ENCODE peak calls at places on chromosomes 3 and 15, in ten cellular contexts. V is ovary; M is effector memory CD4-positive, alpha-beta T cell; X is Peyer's patch; I is A549; D is HCT116; G is left ventricle myocardium inferior; L is CD8-positive, alpha-beta T cell; S is lower lobe of right lung; Q is tibial artery. E is an unnamed sample.

GRCh38 chr3:60430208-60430607 is 821.0 kb downstream of the FHIT start:
- DNase-seq in V (no peak), M (no peak), X (no peak), I (no peak), D (no peak), G (no peak), L (no peak), S (no peak), Q (no peak), E (no peak)

GRCh38 chr15:56467626-56468025 is 2.7 kb upstream of the MNS1 start:
- DNase-seq in V (no peak), M (no peak), X (no peak), I (no peak), D (no peak), G (no peak), L (no peak), S (no peak), Q (no peak), E (no peak)

GRCh38 chr3:188349276-188349962 is 195.5 kb downstream of the LPP start:
- DNase-seq in V (no peak), M (no peak), X (no peak), I (no peak), D (peak; percentile 22), G (peak; percentile 29), L (no peak), S (no peak), Q (no peak), E (no peak)

GRCh38 chr15:41572866-41573265 is 13.9 kb downstream of the TYRO3 start:
- DNase-seq in V (no peak), M (no peak), X (no peak), I (no peak), D (no peak), G (no peak), L (no peak), S (no peak), Q (no peak), E (no peak)

GRCh38 chr3:154427685-154428291 is 2.2 kb downstream of the GPR149 start:
- DNase-seq in V (no peak), M (no peak), X (no peak), I (no peak), D (no peak), G (no peak), L (no peak), S (no peak), Q (no peak), E (no peak)

GRCh38 chr3:189588818-189589569 is 42.2 kb upstream of the TP63 start:
- DNase-seq in V (no peak), M (no peak), X (no peak), I (no peak), D (no peak), G (no peak), L (no peak), S (no peak), Q (no peak), E (no peak)

GRCh38 chr3:23751485-23751811 is 54.3 kb upstream of the UBE2E1 start:
- DNase-seq in V (no peak), M (no peak), X (no peak), I (no peak), D (no peak), G (no peak), L (no peak), S (no peak), Q (no peak), E (peak; percentile 58)

GRCh38 chr3:156718622-156719300 is 44.4 kb downstream of the TIPARP start:
- DNase-seq in V (no peak), M (no peak), X (no peak), I (no peak), D (no peak), G (no peak), L (no peak), S (no peak), Q (no peak), E (no peak)

GRCh38 chr3:79253704-79254103 is 514.1 kb downstream of the ROBO1 start:
- DNase-seq in V (no peak), M (no peak), X (no peak), I (no peak), D (no peak), G (no peak), L (no peak), S (no peak), Q (no peak), E (no peak)

GRCh38 chr3:169966086-169966950 is at the start of gene SEC62:
- DNase-seq in V (peak; percentile 97), M (peak; percentile 89), X (peak; percentile 98), I (peak; percentile 91), D (peak; percentile 73), G (peak; percentile 95), L (peak; percentile 88), S (peak; percentile 96), Q (peak; percentile 90), E (peak; percentile 90)

GRCh38 chr3:169965562-169965961 is 1.0 kb upstream of the SEC62 start:
- DNase-seq in V (no peak), M (no peak), X (no peak), I (no peak), D (no peak), G (no peak), L (no peak), S (no peak), Q (no peak), E (no peak)

GRCh38 chr3:169969696-169970095 is 3.1 kb downstream of the SEC62 start:
- DNase-seq in V (no peak), M (no peak), X (no peak), I (no peak), D (no peak), G (no peak), L (no peak), S (no peak), Q (no peak), E (no peak)

GRCh38 chr3:169966951-169967915 is 626 bp downstream of the SEC62 start:
- DNase-seq in V (no peak), M (peak; percentile 9), X (peak; percentile 57), I (peak; percentile 24), D (no peak), G (peak; percentile 63), L (peak; percentile 2), S (peak; percentile 73), Q (peak; percentile 31), E (peak; percentile 52)

DNA sequence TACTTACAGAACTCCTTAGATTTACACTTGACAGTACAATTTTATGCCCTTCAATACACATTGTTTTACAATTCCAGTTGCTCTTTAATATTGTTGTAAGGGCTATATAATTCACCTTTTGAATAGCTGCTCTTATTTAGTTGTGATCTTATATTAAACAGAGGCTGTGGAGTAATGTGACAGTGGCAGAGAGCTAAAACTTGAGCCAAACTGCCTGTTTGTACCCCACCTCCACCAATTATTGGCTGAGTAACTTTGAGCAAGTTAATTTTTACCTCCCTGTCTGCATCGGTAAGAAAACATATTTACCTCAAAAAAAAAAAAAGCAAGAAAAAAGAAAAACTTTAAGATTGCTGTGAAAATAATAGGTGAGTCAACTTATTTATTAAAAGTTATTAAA is 1.6 kb downstream of the SEC62 start:
- DNase-seq in V (no peak), M (no peak), X (no peak), I (no peak), D (no peak), G (no peak), L (no peak), S (no peak), Q (no peak), E (no peak)
- H3K4me3 ChIP-seq in V (peak overlapping the region; percentile 99), M (no peak overlapping the region), X (no peak overlapping the region), I (peak overlapping the region; percentile 96), D (no peak overlapping the region), G (peak overlapping the region; percentile 91), L (no peak overlapping the region), S (peak overlapping the region; percentile 82), Q (no peak overlapping the region), E (no peak overlapping the region)

GRCh38 chr3:48338635-48339034 is 5.2 kb upstream of the SPINK8 start:
- DNase-seq in V (no peak), M (no peak), X (no peak), I (no peak), D (no peak), G (no peak), L (no peak), S (no peak), Q (no peak), E (no peak)

DNA sequence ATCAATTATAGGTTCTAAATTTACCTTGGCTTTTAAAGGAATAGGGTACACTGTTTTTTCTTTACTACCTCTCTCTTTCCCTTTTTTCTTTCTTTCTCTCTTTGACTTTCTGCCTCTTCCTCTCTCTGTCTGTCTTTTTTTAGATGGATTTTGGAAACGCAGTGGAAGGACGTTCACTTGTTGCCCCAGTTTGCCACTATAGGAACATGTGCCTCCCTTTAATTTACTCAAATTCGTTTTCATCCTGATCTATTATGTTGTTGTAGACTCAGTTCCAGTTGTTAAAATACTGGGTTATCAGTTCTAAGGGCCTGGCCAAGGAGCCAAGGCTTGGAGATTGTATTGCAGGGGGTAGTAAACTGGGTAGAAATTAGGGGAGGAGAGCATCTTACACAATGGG is 1.1 kb upstream of the SPINK8 start:
- DNase-seq in V (no peak), M (no peak), X (no peak), I (no peak), D (no peak), G (no peak), L (no peak), S (no peak), Q (no peak), E (no peak)
- H3K4me1 ChIP-seq in V (peaks cover 2% of the 10 kb centered on the region), M (no peaks in the 10 kb centered on the region), X (no peaks in the 10 kb centered on the region), I (no peaks in the 10 kb centered on the region), D (peaks cover 9% of the 10 kb centered on the region), G (no peaks in the 10 kb centered on the region), L (no peaks in the 10 kb centered on the region), S (no peaks in the 10 kb centered on the region), Q (no peaks in the 10 kb centered on the region), E (peaks cover 16% of the 10 kb centered on the region)

GRCh38 chr3:8575364-8576104 is 69.1 kb downstream of the SSUH2 start:
- DNase-seq in V (no peak), M (no peak), X (no peak), I (no peak), D (no peak), G (no peak), L (no peak), S (no peak), Q (no peak), E (peak; percentile 10)
- H3K27ac ChIP-seq in V (no peak overlapping the region), M (no peak overlapping the region), X (no peak overlapping the region), I (no peak overlapping the region), D (no peak overlapping the region), G (peak overlapping the region; percentile 64), L (no peak overlapping the region), S (no peak overlapping the region), Q (peak overlapping the region; percentile 69), E (no peak overlapping the region)

GRCh38 chr15:81858136-81858535 is 187.7 kb downstream of the MEX3B start:
- DNase-seq in V (no peak), M (no peak), X (no peak), I (no peak), D (no peak), G (no peak), L (no peak), S (no peak), Q (no peak), E (no peak)

GRCh38 chr15:81856627-81857026 is 189.2 kb downstream of the MEX3B start:
- DNase-seq in V (no peak), M (no peak), X (no peak), I (no peak), D (no peak), G (no peak), L (no peak), S (no peak), Q (no peak), E (no peak)

GRCh38 chr15:81863157-81863556 is 182.7 kb downstream of the MEX3B start:
- DNase-seq in V (no peak), M (no peak), X (no peak), I (no peak), D (no peak), G (no peak), L (no peak), S (no peak), Q (no peak), E (no peak)

GRCh38 chr15:81858586-81858985 is 187.2 kb downstream of the MEX3B start:
- DNase-seq in V (no peak), M (no peak), X (no peak), I (no peak), D (no peak), G (no peak), L (no peak), S (no peak), Q (no peak), E (no peak)

GRCh38 chr15:81859737-81860516 is 185.9 kb downstream of the MEX3B start:
- DNase-seq in V (no peak), M (no peak), X (no peak), I (no peak), D (no peak), G (no peak), L (no peak), S (no peak), Q (no peak), E (no peak)
- H3K4me3 ChIP-seq in V (no peak overlapping the region), M (no peak overlapping the region), X (no peak overlapping the region), I (no peak overlapping the region), D (no peak overlapping the region), G (no peak overlapping the region), L (no peak overlapping the region), S (no peak overlapping the region), Q (no peak overlapping the region), E (no peak overlapping the region)